ENCODE peak calls at places on chromosomes 13 and 19, in four cellular contexts. One of them, this sample, is unnamed.
A peak's percentile ranks its signal among the peaks of the same experiment; 100 is the strongest.

GRCh38 chr19:49363265-49364082 is at the start of gene DKKL1:
- DNase-seq in A172: peak; percentile 94
- DNase-seq in ascending aorta: peak; percentile 99
- DNase-seq in HEK293T: peak; percentile 100
- DNase-seq in this sample: peak; percentile 100

GRCh38 chr13:30111810-30112209 is 195.5 kb downstream of the KATNAL1 start:
- DNase-seq in A172: no peak
- DNase-seq in ascending aorta: no peak
- DNase-seq in HEK293T: peak; percentile 29
- DNase-seq in this sample: no peak

GRCh38 chr13:112451512-112452379 is 75.6 kb downstream of the SPACA7 start:
- DNase-seq in A172: no peak
- DNase-seq in ascending aorta: no peak
- DNase-seq in HEK293T: no peak
- DNase-seq in this sample: no peak

GRCh38 chr19:48768989-48769713 is 13.8 kb downstream of the FGF21 start:
- DNase-seq in A172: no peak
- DNase-seq in ascending aorta: no peak
- DNase-seq in HEK293T: no peak
- DNase-seq in this sample: no peak

GRCh38 chr13:76331948-76332712 is 554.1 kb downstream of the KCTD12 start:
- DNase-seq in A172: no peak
- DNase-seq in ascending aorta: no peak
- DNase-seq in HEK293T: no peak
- DNase-seq in this sample: no peak

GRCh38 chr13:42384265-42384664 is 112.3 kb downstream of the AKAP11 start:
- DNase-seq in A172: no peak
- DNase-seq in ascending aorta: no peak
- DNase-seq in HEK293T: no peak
- DNase-seq in this sample: peak; percentile 59

GRCh38 chr19:46192990-46193650 is 36.4 kb upstream of the IGFL1 start:
- DNase-seq in A172: peak; percentile 62
- DNase-seq in ascending aorta: no peak
- DNase-seq in HEK293T: peak; percentile 39
- DNase-seq in this sample: peak; percentile 82

GRCh38 chr13:83780201-83780600 is 102.1 kb downstream of the SLITRK1 start:
- DNase-seq in A172: peak; percentile 19
- DNase-seq in ascending aorta: no peak
- DNase-seq in HEK293T: peak; percentile 62
- DNase-seq in this sample: peak; percentile 59

GRCh38 chr13:45809810-45810394 is 41.7 kb downstream of the SIAH3 start:
- DNase-seq in A172: no peak
- DNase-seq in ascending aorta: peak; percentile 48
- DNase-seq in HEK293T: no peak
- DNase-seq in this sample: no peak

GRCh38 chr19:32924200-32924599 is 47.6 kb downstream of the CEP89 start:
- DNase-seq in A172: peak; percentile 12
- DNase-seq in ascending aorta: peak; percentile 38
- DNase-seq in HEK293T: no peak
- DNase-seq in this sample: peak; percentile 40

GRCh38 chr19:5225486-5226345 is 114.9 kb downstream of the PTPRS start:
- DNase-seq in A172: no peak
- DNase-seq in ascending aorta: no peak
- DNase-seq in HEK293T: peak; percentile 38
- DNase-seq in this sample: no peak

GRCh38 chr13:26601669-26602068 is 44.2 kb downstream of the WASF3 start:
- DNase-seq in A172: peak; percentile 57
- DNase-seq in ascending aorta: no peak
- DNase-seq in HEK293T: no peak
- DNase-seq in this sample: peak; percentile 52

GRCh38 chr19:1206733-1207301 is 1.2 kb downstream of the STK11 start:
- DNase-seq in A172: no peak
- DNase-seq in ascending aorta: no peak
- DNase-seq in HEK293T: no peak
- DNase-seq in this sample: no peak

GRCh38 chr19:56751078-56751489 is 79.5 kb upstream of the ZNF835 start:
- DNase-seq in A172: no peak
- DNase-seq in ascending aorta: no peak
- DNase-seq in HEK293T: no peak
- DNase-seq in this sample: no peak

GRCh38 chr19:401836-402535 is 7.0 kb downstream of the C2CD4C start:
- DNase-seq in A172: no peak
- DNase-seq in ascending aorta: peak; percentile 46
- DNase-seq in HEK293T: no peak
- DNase-seq in this sample: no peak

GRCh38 chr13:36076211-36076610 is 55.0 kb downstream of the DCLK1 start:
- DNase-seq in A172: no peak
- DNase-seq in ascending aorta: no peak
- DNase-seq in HEK293T: no peak
- DNase-seq in this sample: no peak

GRCh38 chr13:110424596-110425443 is 117.7 kb downstream of the COL4A2 start:
- DNase-seq in A172: no peak
- DNase-seq in ascending aorta: no peak
- DNase-seq in HEK293T: no peak
- DNase-seq in this sample: no peak

GRCh38 chr13:75713852-75714251 is 77.7 kb downstream of the LMO7 start:
- DNase-seq in A172: no peak
- DNase-seq in ascending aorta: no peak
- DNase-seq in HEK293T: no peak
- DNase-seq in this sample: no peak

GRCh38 chr19:32748497-32748896 is 28.9 kb downstream of the TDRD12 start:
- DNase-seq in A172: no peak
- DNase-seq in ascending aorta: no peak
- DNase-seq in HEK293T: no peak
- DNase-seq in this sample: peak; percentile 4

GRCh38 chr13:32881074-32881791 is 135.0 kb upstream of the KL start:
- DNase-seq in A172: peak; percentile 71
- DNase-seq in ascending aorta: no peak
- DNase-seq in HEK293T: no peak
- DNase-seq in this sample: peak; percentile 33

GRCh38 chr19:48591021-48591420 is 15.5 kb upstream of the SPACA4 start:
- DNase-seq in A172: no peak
- DNase-seq in ascending aorta: no peak
- DNase-seq in HEK293T: no peak
- DNase-seq in this sample: peak; percentile 20

GRCh38 chr13:94305463-94305862 is 174.0 kb downstream of the DCT start:
- DNase-seq in A172: peak; percentile 55
- DNase-seq in ascending aorta: no peak
- DNase-seq in HEK293T: no peak
- DNase-seq in this sample: peak; percentile 93

GRCh38 chr19:29771708-29772415 is 39.9 kb upstream of the CCNE1 start:
- DNase-seq in A172: peak; percentile 51
- DNase-seq in ascending aorta: no peak
- DNase-seq in HEK293T: peak; percentile 81
- DNase-seq in this sample: peak; percentile 46

GRCh38 chr13:88648598-88649373 is 977.6 kb downstream of the SLITRK5 start:
- DNase-seq in A172: no peak
- DNase-seq in ascending aorta: no peak
- DNase-seq in HEK293T: no peak
- DNase-seq in this sample: no peak

GRCh38 chr19:13476071-13476470 is 30.2 kb downstream of the CACNA1A start:
- DNase-seq in A172: no peak
- DNase-seq in ascending aorta: no peak
- DNase-seq in HEK293T: no peak
- DNase-seq in this sample: no peak

GRCh38 chr19:49546825-49547565 is 19.2 kb downstream of the RCN3 start:
- DNase-seq in A172: peak; percentile 75
- DNase-seq in ascending aorta: peak; percentile 86
- DNase-seq in HEK293T: peak; percentile 79
- DNase-seq in this sample: peak; percentile 99

GRCh38 chr13:52127378-52127777 is 1.5 kb downstream of the NEK5 start:
- DNase-seq in A172: no peak
- DNase-seq in ascending aorta: no peak
- DNase-seq in HEK293T: no peak
- DNase-seq in this sample: no peak

GRCh38 chr13:46211116-46211515 is 612 bp upstream of the LRRC63 start:
- DNase-seq in A172: peak; percentile 8
- DNase-seq in ascending aorta: no peak
- DNase-seq in HEK293T: peak; percentile 17
- DNase-seq in this sample: peak; percentile 8

GRCh38 chr19:21838646-21839045 is 2.7 kb upstream of the ZNF43 start:
- DNase-seq in A172: no peak
- DNase-seq in ascending aorta: no peak
- DNase-seq in HEK293T: no peak
- DNase-seq in this sample: no peak

GRCh38 chr13:54241719-54242118 is 1213.1 kb downstream of the OLFM4 start:
- DNase-seq in A172: no peak
- DNase-seq in ascending aorta: no peak
- DNase-seq in HEK293T: peak; percentile 26
- DNase-seq in this sample: no peak

GRCh38 chr13:97962887-97963286 is 9.4 kb downstream of the IPO5 start:
- DNase-seq in A172: no peak
- DNase-seq in ascending aorta: no peak
- DNase-seq in HEK293T: no peak
- DNase-seq in this sample: no peak

GRCh38 chr13:94233401-94233800 is 246.1 kb downstream of the DCT start:
- DNase-seq in A172: peak; percentile 91
- DNase-seq in ascending aorta: no peak
- DNase-seq in HEK293T: no peak
- DNase-seq in this sample: peak; percentile 80

GRCh38 chr19:40433391-40434216 is 7.8 kb upstream of the SERTAD1 start:
- DNase-seq in A172: peak; percentile 87
- DNase-seq in ascending aorta: peak; percentile 93
- DNase-seq in HEK293T: peak; percentile 79
- DNase-seq in this sample: peak; percentile 89

GRCh38 chr19:48746738-48747575 is at the start of gene IZUMO1:
- DNase-seq in A172: peak; percentile 69
- DNase-seq in ascending aorta: peak; percentile 85
- DNase-seq in HEK293T: peak; percentile 84
- DNase-seq in this sample: no peak

GRCh38 chr13:66513728-66514127 is 716.4 kb downstream of the PCDH9 start:
- DNase-seq in A172: peak; percentile 19
- DNase-seq in ascending aorta: no peak
- DNase-seq in HEK293T: no peak
- DNase-seq in this sample: no peak

GRCh38 chr19:45781282-45782161 is 768 bp downstream of the DMPK start:
- DNase-seq in A172: peak; percentile 54
- DNase-seq in ascending aorta: no peak
- DNase-seq in HEK293T: no peak
- DNase-seq in this sample: peak; percentile 71